ENCODE peak calls at places on chromosomes 13 and 19, in seven cellular contexts. V is lower leg skin, B is RCC 7860, G is NCI-H345, Y is aorta, Z is DMS53, K is T47D. O is an unnamed sample.

GRCh38 chr19:18464646-18465045 is 26.7 kb upstream of the ISYNA1 start:
- DNase-seq in V (peak), B (no peak), G (peak), Y (peak), Z (peak), K (peak), O (peak)

GRCh38 chr13:87674143-87674772 is 3.1 kb downstream of the SLITRK5 start:
- DNase-seq in V (no peak), B (no peak), G (no peak), Y (no peak), Z (peak), K (no peak), O (no peak)

GRCh38 chr19:49616945-49617344 is 23.0 kb downstream of the RRAS start:
- DNase-seq in V (no peak), B (no peak), G (no peak), Y (no peak), Z (no peak), K (no peak), O (no peak)

GRCh38 chr13:50080158-50080855 is 65.1 kb downstream of the KCNRG start:
- DNase-seq in V (no peak), B (no peak), G (peak), Y (no peak), Z (peak), K (peak), O (peak)

GRCh38 chr19:45878043-45878794 is 7.7 kb downstream of the IRF2BP1 start:
- DNase-seq in V (no peak), B (no peak), G (no peak), Y (no peak), Z (peak), K (peak), O (no peak)

GRCh38 chr19:38004505-38005223 is 97.7 kb downstream of the SIPA1L3 start:
- DNase-seq in V (peak), B (peak), G (peak), Y (peak), Z (peak), K (peak), O (peak)

GRCh38 chr13:84983321-84983720 is 815.9 kb downstream of the SLITRK6 start:
- DNase-seq in V (no peak), B (no peak), G (no peak), Y (no peak), Z (no peak), K (no peak), O (no peak)

GRCh38 chr19:18478545-18479311 is 40.8 kb upstream of the ISYNA1 start:
- DNase-seq in V (peak), B (peak), G (no peak), Y (peak), Z (peak), K (peak), O (peak)

GRCh38 chr19:19032420-19033175 is 719 bp downstream of the SUGP2 start:
- DNase-seq in V (peak), B (peak), G (peak), Y (peak), Z (peak), K (peak), O (peak)

GRCh38 chr19:55042688-55043087 is 4.6 kb upstream of the GP6 start:
- DNase-seq in V (no peak), B (no peak), G (no peak), Y (no peak), Z (no peak), K (no peak), O (no peak)

GRCh38 chr13:40456397-40456958 is 210.0 kb downstream of the FOXO1 start:
- DNase-seq in V (no peak), B (no peak), G (peak), Y (no peak), Z (peak), K (no peak), O (no peak)

GRCh38 chr19:51531349-51532315 is at the start of gene SIGLEC6:
- DNase-seq in V (no peak), B (no peak), G (no peak), Y (no peak), Z (no peak), K (no peak), O (no peak)

O was measured in brain microvascular endothelial cell.